ENCODE peak calls at places on chromosomes 5 and 9, in seven cellular contexts. One of them, this sample, is unnamed.

GRCh38 chr9:69253057-69253456 is 72.0 kb upstream of the ENTREP1 start:
- DNase-seq in stimulated activated CD4-positive, alpha-beta T cell treated with anti-CD3 and anti-CD28 coated beads, Interleukin-4, amount 100 ng/mL, for 1 hour: no peak
- DNase-seq in retina: no peak
- DNase-seq in endothelial cell of umbilical vein: peak; percentile 42
- DNase-seq in activated CD8-positive, alpha-beta memory T cell treated with anti-CD3 and anti-CD28 coated beads for 1 hour: no peak
- DNase-seq in cardiac septum: no peak
- DNase-seq in astrocyte of the spinal cord: peak; percentile 12
- DNase-seq in this sample: no peak

GRCh38 chr5:137836997-137837396 is 30.7 kb upstream of the MYOT start:
- DNase-seq in stimulated activated CD4-positive, alpha-beta T cell treated with anti-CD3 and anti-CD28 coated beads, Interleukin-4, amount 100 ng/mL, for 1 hour: no peak
- DNase-seq in cardiac septum: no peak
- DNase-seq in endothelial cell of umbilical vein: no peak
- DNase-seq in retina: no peak
- DNase-seq in activated CD8-positive, alpha-beta memory T cell treated with anti-CD3 and anti-CD28 coated beads for 1 hour: no peak
- DNase-seq in astrocyte of the spinal cord: peak; percentile 10
- DNase-seq in this sample: no peak

GRCh38 chr9:109414125-109414785 is 83.9 kb downstream of the PTPN3 start:
- DNase-seq in endothelial cell of umbilical vein: no peak
- DNase-seq in activated CD8-positive, alpha-beta memory T cell treated with anti-CD3 and anti-CD28 coated beads for 1 hour: no peak
- DNase-seq in stimulated activated CD4-positive, alpha-beta T cell treated with anti-CD3 and anti-CD28 coated beads, Interleukin-4, amount 100 ng/mL, for 1 hour: no peak
- DNase-seq in astrocyte of the spinal cord: no peak
- DNase-seq in retina: no peak
- DNase-seq in cardiac septum: no peak
- DNase-seq in this sample: no peak

GRCh38 chr9:116460026-116460425 is 227.1 kb upstream of the TRIM32 start:
- DNase-seq in activated CD8-positive, alpha-beta memory T cell treated with anti-CD3 and anti-CD28 coated beads for 1 hour: no peak
- DNase-seq in stimulated activated CD4-positive, alpha-beta T cell treated with anti-CD3 and anti-CD28 coated beads, Interleukin-4, amount 100 ng/mL, for 1 hour: no peak
- DNase-seq in endothelial cell of umbilical vein: no peak
- DNase-seq in astrocyte of the spinal cord: no peak
- DNase-seq in cardiac septum: no peak
- DNase-seq in retina: no peak
- DNase-seq in this sample: no peak

GRCh38 chr9:33265211-33265885 is 499 bp downstream of the CHMP5 start:
- DNase-seq in endothelial cell of umbilical vein: no peak
- DNase-seq in retina: no peak
- DNase-seq in cardiac septum: no peak
- DNase-seq in activated CD8-positive, alpha-beta memory T cell treated with anti-CD3 and anti-CD28 coated beads for 1 hour: no peak
- DNase-seq in astrocyte of the spinal cord: no peak
- DNase-seq in stimulated activated CD4-positive, alpha-beta T cell treated with anti-CD3 and anti-CD28 coated beads, Interleukin-4, amount 100 ng/mL, for 1 hour: no peak
- DNase-seq in this sample: peak; percentile 40

GRCh38 chr9:125447202-125447802 is 185.7 kb downstream of the GAPVD1 start:
- DNase-seq in endothelial cell of umbilical vein: no peak
- DNase-seq in activated CD8-positive, alpha-beta memory T cell treated with anti-CD3 and anti-CD28 coated beads for 1 hour: no peak
- DNase-seq in cardiac septum: peak; percentile 69
- DNase-seq in retina: no peak
- DNase-seq in astrocyte of the spinal cord: no peak
- DNase-seq in stimulated activated CD4-positive, alpha-beta T cell treated with anti-CD3 and anti-CD28 coated beads, Interleukin-4, amount 100 ng/mL, for 1 hour: no peak
- DNase-seq in this sample: no peak

GRCh38 chr9:72443855-72444254 is 77.6 kb upstream of the TMC1 start:
- DNase-seq in activated CD8-positive, alpha-beta memory T cell treated with anti-CD3 and anti-CD28 coated beads for 1 hour: no peak
- DNase-seq in cardiac septum: no peak
- DNase-seq in astrocyte of the spinal cord: no peak
- DNase-seq in retina: no peak
- DNase-seq in stimulated activated CD4-positive, alpha-beta T cell treated with anti-CD3 and anti-CD28 coated beads, Interleukin-4, amount 100 ng/mL, for 1 hour: no peak
- DNase-seq in endothelial cell of umbilical vein: no peak
- DNase-seq in this sample: peak; percentile 49

GRCh38 chr9:93947409-93948070 is 7.6 kb downstream of the BARX1 start:
- DNase-seq in retina: no peak
- DNase-seq in activated CD8-positive, alpha-beta memory T cell treated with anti-CD3 and anti-CD28 coated beads for 1 hour: no peak
- DNase-seq in endothelial cell of umbilical vein: no peak
- DNase-seq in astrocyte of the spinal cord: no peak
- DNase-seq in cardiac septum: no peak
- DNase-seq in stimulated activated CD4-positive, alpha-beta T cell treated with anti-CD3 and anti-CD28 coated beads, Interleukin-4, amount 100 ng/mL, for 1 hour: no peak
- DNase-seq in this sample: no peak

GRCh38 chr5:54667136-54667535 is 149.6 kb downstream of the SNX18 start:
- DNase-seq in retina: no peak
- DNase-seq in endothelial cell of umbilical vein: no peak
- DNase-seq in astrocyte of the spinal cord: no peak
- DNase-seq in cardiac septum: no peak
- DNase-seq in stimulated activated CD4-positive, alpha-beta T cell treated with anti-CD3 and anti-CD28 coated beads, Interleukin-4, amount 100 ng/mL, for 1 hour: no peak
- DNase-seq in activated CD8-positive, alpha-beta memory T cell treated with anti-CD3 and anti-CD28 coated beads for 1 hour: no peak
- DNase-seq in this sample: no peak

GRCh38 chr5:113038136-113038535 is 61.5 kb downstream of the DCP2 start:
- DNase-seq in activated CD8-positive, alpha-beta memory T cell treated with anti-CD3 and anti-CD28 coated beads for 1 hour: no peak
- DNase-seq in astrocyte of the spinal cord: no peak
- DNase-seq in retina: no peak
- DNase-seq in stimulated activated CD4-positive, alpha-beta T cell treated with anti-CD3 and anti-CD28 coated beads, Interleukin-4, amount 100 ng/mL, for 1 hour: no peak
- DNase-seq in endothelial cell of umbilical vein: no peak
- DNase-seq in cardiac septum: no peak
- DNase-seq in this sample: no peak

GRCh38 chr5:174951151-174951780 is 226.9 kb downstream of the MSX2 start:
- DNase-seq in cardiac septum: no peak
- DNase-seq in stimulated activated CD4-positive, alpha-beta T cell treated with anti-CD3 and anti-CD28 coated beads, Interleukin-4, amount 100 ng/mL, for 1 hour: peak; percentile 41
- DNase-seq in activated CD8-positive, alpha-beta memory T cell treated with anti-CD3 and anti-CD28 coated beads for 1 hour: no peak
- DNase-seq in astrocyte of the spinal cord: peak; percentile 72
- DNase-seq in retina: peak; percentile 78
- DNase-seq in endothelial cell of umbilical vein: peak; percentile 12
- DNase-seq in this sample: peak; percentile 41

GRCh38 chr5:4976918-4977317 is 163.2 kb upstream of the ADAMTS16 start:
- DNase-seq in activated CD8-positive, alpha-beta memory T cell treated with anti-CD3 and anti-CD28 coated beads for 1 hour: no peak
- DNase-seq in stimulated activated CD4-positive, alpha-beta T cell treated with anti-CD3 and anti-CD28 coated beads, Interleukin-4, amount 100 ng/mL, for 1 hour: no peak
- DNase-seq in astrocyte of the spinal cord: peak; percentile 29
- DNase-seq in endothelial cell of umbilical vein: no peak
- DNase-seq in retina: no peak
- DNase-seq in cardiac septum: no peak
- DNase-seq in this sample: no peak

GRCh38 chr9:119252671-119253299 is 116.5 kb downstream of the BRINP1 start:
- DNase-seq in stimulated activated CD4-positive, alpha-beta T cell treated with anti-CD3 and anti-CD28 coated beads, Interleukin-4, amount 100 ng/mL, for 1 hour: no peak
- DNase-seq in activated CD8-positive, alpha-beta memory T cell treated with anti-CD3 and anti-CD28 coated beads for 1 hour: no peak
- DNase-seq in retina: no peak
- DNase-seq in astrocyte of the spinal cord: no peak
- DNase-seq in cardiac septum: no peak
- DNase-seq in endothelial cell of umbilical vein: no peak
- DNase-seq in this sample: no peak

GRCh38 chr5:60274704-60275103 is 381.2 kb upstream of the PDE4D start:
- DNase-seq in astrocyte of the spinal cord: no peak
- DNase-seq in endothelial cell of umbilical vein: no peak
- DNase-seq in stimulated activated CD4-positive, alpha-beta T cell treated with anti-CD3 and anti-CD28 coated beads, Interleukin-4, amount 100 ng/mL, for 1 hour: no peak
- DNase-seq in cardiac septum: no peak
- DNase-seq in activated CD8-positive, alpha-beta memory T cell treated with anti-CD3 and anti-CD28 coated beads for 1 hour: no peak
- DNase-seq in retina: no peak
- DNase-seq in this sample: no peak

GRCh38 chr9:136684339-136684738 is 2.9 kb downstream of the AGPAT2 start:
- DNase-seq in retina: no peak
- DNase-seq in activated CD8-positive, alpha-beta memory T cell treated with anti-CD3 and anti-CD28 coated beads for 1 hour: no peak
- DNase-seq in endothelial cell of umbilical vein: no peak
- DNase-seq in astrocyte of the spinal cord: no peak
- DNase-seq in cardiac septum: no peak
- DNase-seq in stimulated activated CD4-positive, alpha-beta T cell treated with anti-CD3 and anti-CD28 coated beads, Interleukin-4, amount 100 ng/mL, for 1 hour: no peak
- DNase-seq in this sample: no peak

GRCh38 chr5:68798877-68799276 is 294.9 kb upstream of the SLC30A5 start:
- DNase-seq in retina: no peak
- DNase-seq in endothelial cell of umbilical vein: no peak
- DNase-seq in stimulated activated CD4-positive, alpha-beta T cell treated with anti-CD3 and anti-CD28 coated beads, Interleukin-4, amount 100 ng/mL, for 1 hour: no peak
- DNase-seq in astrocyte of the spinal cord: no peak
- DNase-seq in activated CD8-positive, alpha-beta memory T cell treated with anti-CD3 and anti-CD28 coated beads for 1 hour: no peak
- DNase-seq in cardiac septum: no peak
- DNase-seq in this sample: no peak

GRCh38 chr5:67106626-67107342 is 89.8 kb downstream of the CD180 start:
- DNase-seq in activated CD8-positive, alpha-beta memory T cell treated with anti-CD3 and anti-CD28 coated beads for 1 hour: no peak
- DNase-seq in astrocyte of the spinal cord: no peak
- DNase-seq in cardiac septum: no peak
- DNase-seq in stimulated activated CD4-positive, alpha-beta T cell treated with anti-CD3 and anti-CD28 coated beads, Interleukin-4, amount 100 ng/mL, for 1 hour: no peak
- DNase-seq in endothelial cell of umbilical vein: no peak
- DNase-seq in retina: no peak
- DNase-seq in this sample: no peak

GRCh38 chr5:109035470-109035869 is 287.8 kb downstream of the FER start:
- DNase-seq in retina: no peak
- DNase-seq in endothelial cell of umbilical vein: no peak
- DNase-seq in cardiac septum: no peak
- DNase-seq in activated CD8-positive, alpha-beta memory T cell treated with anti-CD3 and anti-CD28 coated beads for 1 hour: no peak
- DNase-seq in stimulated activated CD4-positive, alpha-beta T cell treated with anti-CD3 and anti-CD28 coated beads, Interleukin-4, amount 100 ng/mL, for 1 hour: no peak
- DNase-seq in astrocyte of the spinal cord: no peak
- DNase-seq in this sample: no peak

GRCh38 chr5:115857621-115858349 is 16.1 kb downstream of the AP3S1 start:
- DNase-seq in cardiac septum: no peak
- DNase-seq in stimulated activated CD4-positive, alpha-beta T cell treated with anti-CD3 and anti-CD28 coated beads, Interleukin-4, amount 100 ng/mL, for 1 hour: no peak
- DNase-seq in activated CD8-positive, alpha-beta memory T cell treated with anti-CD3 and anti-CD28 coated beads for 1 hour: no peak
- DNase-seq in endothelial cell of umbilical vein: peak; percentile 72
- DNase-seq in retina: no peak
- DNase-seq in astrocyte of the spinal cord: peak; percentile 78
- DNase-seq in this sample: peak; percentile 33

GRCh38 chr5:172245823-172246222 is 37.7 kb downstream of the UBTD2 start:
- DNase-seq in astrocyte of the spinal cord: no peak
- DNase-seq in activated CD8-positive, alpha-beta memory T cell treated with anti-CD3 and anti-CD28 coated beads for 1 hour: no peak
- DNase-seq in endothelial cell of umbilical vein: no peak
- DNase-seq in cardiac septum: no peak
- DNase-seq in stimulated activated CD4-positive, alpha-beta T cell treated with anti-CD3 and anti-CD28 coated beads, Interleukin-4, amount 100 ng/mL, for 1 hour: no peak
- DNase-seq in retina: no peak
- DNase-seq in this sample: no peak

GRCh38 chr5:60287174-60287771 is 393.7 kb upstream of the PDE4D start:
- DNase-seq in endothelial cell of umbilical vein: peak; percentile 62
- DNase-seq in astrocyte of the spinal cord: peak; percentile 71
- DNase-seq in activated CD8-positive, alpha-beta memory T cell treated with anti-CD3 and anti-CD28 coated beads for 1 hour: no peak
- DNase-seq in retina: no peak
- DNase-seq in cardiac septum: no peak
- DNase-seq in stimulated activated CD4-positive, alpha-beta T cell treated with anti-CD3 and anti-CD28 coated beads, Interleukin-4, amount 100 ng/mL, for 1 hour: no peak
- DNase-seq in this sample: peak; percentile 47